ENCODE peak calls at places on chromosomes 6 and 20, in six cellular contexts. One of them, this sample, is unnamed.
A peak's percentile ranks its signal among the peaks of the same experiment; 100 is the strongest.

GRCh38 chr6:53795702-53796450 is 1.1 kb downstream of the LRRC1 start:
- DNase-seq in fibroblast of pulmonary artery: no peak
- DNase-seq in left ventricle myocardium inferior: peak; percentile 29
- DNase-seq in DMS153: no peak
- DNase-seq in hippocampal formation: peak; percentile 42
- DNase-seq in head of caudate nucleus: peak; percentile 47
- DNase-seq in this sample: peak; percentile 55

GRCh38 chr6:34301408-34301807 is 52.6 kb upstream of the SMIM29 start:
- DNase-seq in fibroblast of pulmonary artery: peak; percentile 97
- DNase-seq in left ventricle myocardium inferior: peak; percentile 66
- DNase-seq in DMS153: no peak
- DNase-seq in hippocampal formation: no peak
- DNase-seq in head of caudate nucleus: no peak
- DNase-seq in this sample: peak; percentile 41

GRCh38 chr6:53378208-53378607 is 29.5 kb upstream of the ELOVL5 start:
- DNase-seq in fibroblast of pulmonary artery: peak; percentile 10
- DNase-seq in left ventricle myocardium inferior: no peak
- DNase-seq in DMS153: no peak
- DNase-seq in hippocampal formation: no peak
- DNase-seq in head of caudate nucleus: no peak
- DNase-seq in this sample: no peak

GRCh38 chr6:26502169-26502568 is 2.1 kb downstream of the BTN1A1 start:
- DNase-seq in fibroblast of pulmonary artery: no peak
- DNase-seq in left ventricle myocardium inferior: no peak
- DNase-seq in DMS153: no peak
- DNase-seq in hippocampal formation: no peak
- DNase-seq in head of caudate nucleus: no peak
- DNase-seq in this sample: no peak

GRCh38 chr6:165884813-165885765 is 222.0 kb upstream of the PDE10A start:
- DNase-seq in fibroblast of pulmonary artery: peak; percentile 79
- DNase-seq in left ventricle myocardium inferior: peak; percentile 81
- DNase-seq in DMS153: peak; percentile 15
- DNase-seq in hippocampal formation: peak; percentile 65
- DNase-seq in head of caudate nucleus: peak; percentile 91
- DNase-seq in this sample: peak; percentile 86

GRCh38 chr6:13101409-13101808 is 226.9 kb downstream of the TBC1D7 start:
- DNase-seq in fibroblast of pulmonary artery: no peak
- DNase-seq in left ventricle myocardium inferior: no peak
- DNase-seq in DMS153: no peak
- DNase-seq in hippocampal formation: no peak
- DNase-seq in head of caudate nucleus: no peak
- DNase-seq in this sample: no peak

GRCh38 chr6:122839477-122839876 is 50.4 kb downstream of the SMPDL3A start:
- DNase-seq in fibroblast of pulmonary artery: peak; percentile 70
- DNase-seq in left ventricle myocardium inferior: no peak
- DNase-seq in DMS153: peak; percentile 41
- DNase-seq in hippocampal formation: peak; percentile 20
- DNase-seq in head of caudate nucleus: peak; percentile 82
- DNase-seq in this sample: peak; percentile 76

GRCh38 chr6:82917346-82918064 is 148.1 kb downstream of the UBE3D start:
- DNase-seq in fibroblast of pulmonary artery: no peak
- DNase-seq in left ventricle myocardium inferior: no peak
- DNase-seq in DMS153: no peak
- DNase-seq in hippocampal formation: no peak
- DNase-seq in head of caudate nucleus: no peak
- DNase-seq in this sample: peak; percentile 10

GRCh38 chr6:80468398-80468797 is 361.9 kb downstream of the BCKDHB start:
- DNase-seq in fibroblast of pulmonary artery: no peak
- DNase-seq in left ventricle myocardium inferior: no peak
- DNase-seq in DMS153: no peak
- DNase-seq in hippocampal formation: no peak
- DNase-seq in head of caudate nucleus: no peak
- DNase-seq in this sample: peak; percentile 41

GRCh38 chr6:33634203-33634727 is 13.1 kb downstream of the ITPR3 start:
- DNase-seq in fibroblast of pulmonary artery: no peak
- DNase-seq in left ventricle myocardium inferior: no peak
- DNase-seq in DMS153: no peak
- DNase-seq in hippocampal formation: no peak
- DNase-seq in head of caudate nucleus: no peak
- DNase-seq in this sample: peak; percentile 48

GRCh38 chr6:33745558-33745957 is 1.1 kb downstream of the IP6K3 start:
- DNase-seq in fibroblast of pulmonary artery: no peak
- DNase-seq in left ventricle myocardium inferior: no peak
- DNase-seq in DMS153: peak; percentile 20
- DNase-seq in hippocampal formation: no peak
- DNase-seq in head of caudate nucleus: no peak
- DNase-seq in this sample: no peak

GRCh38 chr20:32982617-32983458 is 21.4 kb downstream of the SUN5 start:
- DNase-seq in fibroblast of pulmonary artery: no peak
- DNase-seq in left ventricle myocardium inferior: peak; percentile 48
- DNase-seq in DMS153: peak; percentile 85
- DNase-seq in hippocampal formation: peak; percentile 27
- DNase-seq in head of caudate nucleus: peak; percentile 53
- DNase-seq in this sample: peak; percentile 34

GRCh38 chr20:14745830-14746229 is 408.4 kb upstream of the FLRT3 start:
- DNase-seq in fibroblast of pulmonary artery: no peak
- DNase-seq in left ventricle myocardium inferior: no peak
- DNase-seq in DMS153: no peak
- DNase-seq in hippocampal formation: no peak
- DNase-seq in head of caudate nucleus: no peak
- DNase-seq in this sample: no peak

GRCh38 chr6:38673397-38674165 is 29.4 kb downstream of the GLO1 start:
- DNase-seq in fibroblast of pulmonary artery: no peak
- DNase-seq in left ventricle myocardium inferior: no peak
- DNase-seq in DMS153: no peak
- DNase-seq in hippocampal formation: no peak
- DNase-seq in head of caudate nucleus: no peak
- DNase-seq in this sample: no peak

GRCh38 chr20:33561981-33562601 is 72.2 kb downstream of the CBFA2T2 start:
- DNase-seq in fibroblast of pulmonary artery: peak; percentile 95
- DNase-seq in left ventricle myocardium inferior: peak; percentile 65
- DNase-seq in DMS153: peak; percentile 96
- DNase-seq in hippocampal formation: peak; percentile 28
- DNase-seq in head of caudate nucleus: no peak
- DNase-seq in this sample: peak; percentile 86

GRCh38 chr6:42021847-42022754 is 28.2 kb upstream of the TAF8 start:
- DNase-seq in fibroblast of pulmonary artery: no peak
- DNase-seq in left ventricle myocardium inferior: no peak
- DNase-seq in DMS153: no peak
- DNase-seq in hippocampal formation: no peak
- DNase-seq in head of caudate nucleus: no peak
- DNase-seq in this sample: no peak

GRCh38 chr6:157755032-157755751 is 67.9 kb upstream of the SNX9 start:
- DNase-seq in fibroblast of pulmonary artery: no peak
- DNase-seq in left ventricle myocardium inferior: no peak
- DNase-seq in DMS153: no peak
- DNase-seq in hippocampal formation: no peak
- DNase-seq in head of caudate nucleus: no peak
- DNase-seq in this sample: peak; percentile 29

GRCh38 chr6:45378324-45378926 is 691 bp upstream of the SUPT3H start:
- DNase-seq in fibroblast of pulmonary artery: no peak
- DNase-seq in left ventricle myocardium inferior: peak; percentile 45
- DNase-seq in DMS153: no peak
- DNase-seq in hippocampal formation: no peak
- DNase-seq in head of caudate nucleus: peak; percentile 62
- DNase-seq in this sample: no peak

GRCh38 chr20:63167026-63167917 is 48.7 kb downstream of the YTHDF1 start:
- DNase-seq in fibroblast of pulmonary artery: no peak
- DNase-seq in left ventricle myocardium inferior: no peak
- DNase-seq in DMS153: no peak
- DNase-seq in hippocampal formation: no peak
- DNase-seq in head of caudate nucleus: no peak
- DNase-seq in this sample: no peak

GRCh38 chr6:41175084-41175483 is 12.2 kb upstream of the TREM2 start:
- DNase-seq in fibroblast of pulmonary artery: no peak
- DNase-seq in left ventricle myocardium inferior: no peak
- DNase-seq in DMS153: no peak
- DNase-seq in hippocampal formation: no peak
- DNase-seq in head of caudate nucleus: no peak
- DNase-seq in this sample: no peak

GRCh38 chr6:6915813-6916547 is 191.8 kb upstream of the RREB1 start:
- DNase-seq in fibroblast of pulmonary artery: peak; percentile 84
- DNase-seq in left ventricle myocardium inferior: peak; percentile 51
- DNase-seq in DMS153: no peak
- DNase-seq in hippocampal formation: no peak
- DNase-seq in head of caudate nucleus: peak; percentile 26
- DNase-seq in this sample: peak; percentile 23

GRCh38 chr6:68572525-68572924 is 62.6 kb upstream of the ADGRB3 start:
- DNase-seq in fibroblast of pulmonary artery: peak; percentile 35
- DNase-seq in left ventricle myocardium inferior: no peak
- DNase-seq in DMS153: peak; percentile 50
- DNase-seq in hippocampal formation: no peak
- DNase-seq in head of caudate nucleus: peak; percentile 36
- DNase-seq in this sample: peak; percentile 17

GRCh38 chr6:154768280-154768679 is 35.1 kb downstream of the SCAF8 start:
- DNase-seq in fibroblast of pulmonary artery: no peak
- DNase-seq in left ventricle myocardium inferior: no peak
- DNase-seq in DMS153: no peak
- DNase-seq in hippocampal formation: no peak
- DNase-seq in head of caudate nucleus: no peak
- DNase-seq in this sample: no peak

GRCh38 chr20:36507746-36508145 is 33.6 kb upstream of the MYL9 start:
- DNase-seq in fibroblast of pulmonary artery: no peak
- DNase-seq in left ventricle myocardium inferior: no peak
- DNase-seq in DMS153: no peak
- DNase-seq in hippocampal formation: no peak
- DNase-seq in head of caudate nucleus: no peak
- DNase-seq in this sample: no peak

GRCh38 chr6:11011787-11012234 is 32.3 kb downstream of the ELOVL2 start:
- DNase-seq in fibroblast of pulmonary artery: peak; percentile 68
- DNase-seq in left ventricle myocardium inferior: no peak
- DNase-seq in DMS153: no peak
- DNase-seq in hippocampal formation: no peak
- DNase-seq in head of caudate nucleus: no peak
- DNase-seq in this sample: peak; percentile 11

GRCh38 chr6:77337392-77337791 is 125.9 kb downstream of the HTR1B start:
- DNase-seq in fibroblast of pulmonary artery: no peak
- DNase-seq in left ventricle myocardium inferior: no peak
- DNase-seq in DMS153: no peak
- DNase-seq in hippocampal formation: no peak
- DNase-seq in head of caudate nucleus: no peak
- DNase-seq in this sample: no peak